ENCODE peak calls at places on chromosomes 4 and X, in four cellular contexts. One of them, this sample, is unnamed.

GRCh38 chrX:153794897-153795816 is 689 bp downstream of the SSR4 start:
- DNase-seq in H4: no peak
- DNase-seq in NB4: no peak
- DNase-seq in left cardiac atrium: no peak
- DNase-seq in this sample: no peak

GRCh38 chr4:151922811-151923210 is 162.0 kb upstream of the GATB start:
- DNase-seq in H4: no peak
- DNase-seq in NB4: no peak
- DNase-seq in left cardiac atrium: no peak
- DNase-seq in this sample: no peak

GRCh38 chrX:105610401-105610800 is 211.9 kb upstream of the NRK start:
- DNase-seq in H4: peak
- DNase-seq in left cardiac atrium: no peak
- DNase-seq in NB4: no peak
- DNase-seq in this sample: no peak

GRCh38 chr4:84878090-84878489 is 88.4 kb downstream of the WDFY3 start:
- DNase-seq in H4: no peak
- DNase-seq in NB4: no peak
- DNase-seq in left cardiac atrium: no peak
- DNase-seq in this sample: no peak

GRCh38 chrX:103187953-103188475 is 26.9 kb upstream of the BEX4 start:
- DNase-seq in left cardiac atrium: no peak
- DNase-seq in H4: no peak
- DNase-seq in NB4: no peak
- DNase-seq in this sample: no peak

GRCh38 chrX:48472225-48472624 is 2.2 kb upstream of the SLC38A5 start:
- DNase-seq in H4: no peak
- DNase-seq in NB4: no peak
- DNase-seq in left cardiac atrium: no peak
- DNase-seq in this sample: no peak

GRCh38 chr4:8414377-8414776 is 26.1 kb downstream of the ACOX3 start:
- DNase-seq in H4: peak
- DNase-seq in left cardiac atrium: no peak
- DNase-seq in NB4: no peak
- DNase-seq in this sample: no peak

GRCh38 chrX:85084770-85085393 is 81.2 kb downstream of the APOOL start:
- DNase-seq in H4: peak
- DNase-seq in left cardiac atrium: no peak
- DNase-seq in NB4: peak
- DNase-seq in this sample: no peak

GRCh38 chr4:16056681-16057400 is 27.0 kb downstream of the PROM1 start:
- DNase-seq in left cardiac atrium: peak
- DNase-seq in NB4: no peak
- DNase-seq in H4: no peak
- DNase-seq in this sample: no peak

GRCh38 chr4:87025614-87026041 is 90.8 kb downstream of the AFF1 start:
- DNase-seq in NB4: no peak
- DNase-seq in H4: no peak
- DNase-seq in left cardiac atrium: no peak
- DNase-seq in this sample: no peak

GRCh38 chr4:54937501-54937900 is 187.9 kb downstream of the KDR start:
- DNase-seq in left cardiac atrium: no peak
- DNase-seq in NB4: no peak
- DNase-seq in H4: no peak
- DNase-seq in this sample: no peak

GRCh38 chr4:98828801-98829200 is 100.1 kb downstream of the EIF4E start:
- DNase-seq in NB4: peak
- DNase-seq in H4: no peak
- DNase-seq in left cardiac atrium: no peak
- DNase-seq in this sample: no peak

GRCh38 chr4:71472946-71473345 is 134.1 kb downstream of the SLC4A4 start:
- DNase-seq in NB4: no peak
- DNase-seq in left cardiac atrium: no peak
- DNase-seq in H4: no peak
- DNase-seq in this sample: no peak

GRCh38 chrX:119503484-119503861 is 35.2 kb downstream of the SLC25A5 start:
- DNase-seq in H4: peak
- DNase-seq in NB4: no peak
- DNase-seq in left cardiac atrium: no peak
- DNase-seq in this sample: peak

GRCh38 chrX:39752820-39753219 is 344.9 kb downstream of the BCOR start:
- DNase-seq in H4: no peak
- DNase-seq in left cardiac atrium: no peak
- DNase-seq in NB4: no peak
- DNase-seq in this sample: no peak

GRCh38 chr4:25810016-25810415 is 52.8 kb downstream of the SEL1L3 start:
- DNase-seq in left cardiac atrium: no peak
- DNase-seq in H4: no peak
- DNase-seq in NB4: no peak
- DNase-seq in this sample: no peak

GRCh38 chrX:71256051-71256450 is 2.1 kb upstream of the ZMYM3 start:
- DNase-seq in NB4: no peak
- DNase-seq in left cardiac atrium: no peak
- DNase-seq in H4: peak
- DNase-seq in this sample: no peak

GRCh38 chrX:19179389-19179788 is 57.1 kb upstream of the ADGRG2 start:
- DNase-seq in left cardiac atrium: no peak
- DNase-seq in H4: no peak
- DNase-seq in NB4: no peak
- DNase-seq in this sample: no peak

GRCh38 chrX:13750204-13750603 is 15.7 kb downstream of the OFD1 start:
- DNase-seq in H4: peak
- DNase-seq in left cardiac atrium: no peak
- DNase-seq in NB4: peak
- DNase-seq in this sample: no peak

GRCh38 chrX:109847257-109848187 is 114.5 kb upstream of the ACSL4 start:
- DNase-seq in NB4: no peak
- DNase-seq in H4: peak
- DNase-seq in left cardiac atrium: no peak
- DNase-seq in this sample: no peak

GRCh38 chrX:65772842-65773241 is 105.4 kb downstream of the MSN start:
- DNase-seq in H4: no peak
- DNase-seq in left cardiac atrium: no peak
- DNase-seq in NB4: no peak
- DNase-seq in this sample: no peak

GRCh38 chr4:55458164-55458563 is 62.4 kb downstream of the TMEM165 start:
- DNase-seq in NB4: no peak
- DNase-seq in H4: no peak
- DNase-seq in left cardiac atrium: no peak
- DNase-seq in this sample: no peak

GRCh38 chr4:187480146-187481145 is 515.1 kb upstream of the ZFP42 start:
- DNase-seq in left cardiac atrium: no peak
- DNase-seq in H4: no peak
- DNase-seq in NB4: no peak
- DNase-seq in this sample: no peak